ENCODE peak calls at places on chromosomes 13 and 19, in nine cellular contexts. T is pancreas; S is kidney; O is PC-3; D is Peyer's patch; P is thoracic aorta; I is transverse colon; V is tibial nerve; H is CD4-positive, CD25-positive, alpha-beta regulatory T cell. M is an unnamed sample.

GRCh38 chr13:24223341-24224231 is 63.1 kb downstream of the SPATA13 start:
- DNase-seq in H (no peak), O (no peak), I (no peak), V (no peak), P (no peak), D (no peak), T (no peak), S (peak; percentile 85), M (no peak)

GRCh38 chr13:71513414-71514063 is 353.5 kb downstream of the DACH1 start:
- DNase-seq in T (no peak), S (no peak), V (no peak), D (no peak), O (no peak), P (no peak), I (no peak), H (no peak), M (no peak)

GRCh38 chr19:47013041-47013517 is 6.6 kb upstream of the NPAS1 start:
- DNase-seq in S (peak; percentile 90), P (no peak), I (peak; percentile 84), V (peak; percentile 68), T (peak; percentile 65), H (peak; percentile 29), D (peak; percentile 87), O (peak; percentile 79), M (peak; percentile 53)

GRCh38 chr19:48906324-48906723 is 6.2 kb downstream of the NUCB1 start:
- DNase-seq in S (no peak), P (no peak), D (no peak), I (no peak), T (no peak), H (no peak), V (no peak), O (no peak), M (no peak)

GRCh38 chr13:107678075-107678689 is 537.2 kb downstream of the LIG4 start:
- DNase-seq in O (peak; percentile 43), I (no peak), T (no peak), V (no peak), D (no peak), H (no peak), P (no peak), S (no peak), M (no peak)

GRCh38 chr13:61728468-61728867 is 312.8 kb upstream of the PCDH20 start:
- DNase-seq in D (no peak), S (no peak), H (no peak), V (no peak), I (no peak), O (no peak), T (no peak), P (no peak), M (no peak)

GRCh38 chr19:32928806-32929205 is 43.0 kb downstream of the CEP89 start:
- DNase-seq in S (no peak), P (no peak), V (no peak), T (no peak), H (no peak), O (peak; percentile 80), I (no peak), D (no peak), M (no peak)

GRCh38 chr13:23889598-23890224 is 511 bp upstream of the MIPEP start:
- DNase-seq in H (peak; percentile 10), P (no peak), D (no peak), T (no peak), I (no peak), V (no peak), S (no peak), O (peak; percentile 21), M (no peak)

GRCh38 chr13:26998265-26998664 is 173.3 kb downstream of the USP12 start:
- DNase-seq in D (peak; percentile 25), I (no peak), H (no peak), P (no peak), T (no peak), S (no peak), O (no peak), V (no peak), M (no peak)

GRCh38 chr13:111845621-111846351 is 221.2 kb upstream of the SOX1 start:
- DNase-seq in D (no peak), H (no peak), V (no peak), S (no peak), I (no peak), P (no peak), T (no peak), O (no peak), M (no peak)

GRCh38 chr19:34363094-34363493 is 1.9 kb upstream of the GPI start:
- DNase-seq in D (no peak), I (no peak), S (no peak), T (no peak), P (no peak), V (no peak), O (no peak), H (no peak), M (no peak)

GRCh38 chr19:9793051-9793591 is 24.6 kb upstream of the ZNF846 start:
- DNase-seq in O (peak; percentile 26), V (peak; percentile 27), I (peak; percentile 66), P (peak; percentile 31), T (no peak), D (no peak), H (peak; percentile 79), S (peak; percentile 90), M (peak; percentile 39)

GRCh38 chr13:36341718-36342117 is 4.5 kb downstream of the SPART start:
- DNase-seq in P (no peak), T (no peak), H (no peak), V (no peak), I (no peak), S (no peak), O (peak; percentile 56), D (no peak), M (no peak)

GRCh38 chr19:2043269-2043641 is 7.8 kb downstream of the MKNK2 start:
- DNase-seq in V (no peak), O (no peak), S (peak; percentile 70), T (peak; percentile 35), D (peak; percentile 56), H (no peak), P (no peak), I (no peak), M (no peak)

GRCh38 chr19:44596428-44597130 is 16.8 kb upstream of the IGSF23 start:
- DNase-seq in H (no peak), P (no peak), S (no peak), I (peak; percentile 64), O (peak; percentile 25), T (no peak), D (peak; percentile 76), V (no peak), M (no peak)

GRCh38 chr13:32024750-32025149 is 6.8 kb upstream of the FRY start:
- DNase-seq in O (no peak), T (no peak), V (no peak), D (no peak), H (no peak), S (no peak), P (no peak), I (no peak), M (no peak)

GRCh38 chr13:32021785-32022184 is 9.8 kb upstream of the FRY start:
- DNase-seq in D (no peak), T (no peak), P (no peak), O (no peak), S (no peak), H (no peak), V (no peak), I (no peak), M (no peak)

GRCh38 chr13:32022292-32022691 is 9.3 kb upstream of the FRY start:
- DNase-seq in D (no peak), H (no peak), T (no peak), P (no peak), V (no peak), S (no peak), I (no peak), O (no peak), M (no peak)

GRCh38 chr13:32023698-32024097 is 7.9 kb upstream of the FRY start:
- DNase-seq in D (no peak), V (no peak), H (no peak), S (no peak), O (peak; percentile 22), I (no peak), P (no peak), T (no peak), M (no peak)

DNA sequence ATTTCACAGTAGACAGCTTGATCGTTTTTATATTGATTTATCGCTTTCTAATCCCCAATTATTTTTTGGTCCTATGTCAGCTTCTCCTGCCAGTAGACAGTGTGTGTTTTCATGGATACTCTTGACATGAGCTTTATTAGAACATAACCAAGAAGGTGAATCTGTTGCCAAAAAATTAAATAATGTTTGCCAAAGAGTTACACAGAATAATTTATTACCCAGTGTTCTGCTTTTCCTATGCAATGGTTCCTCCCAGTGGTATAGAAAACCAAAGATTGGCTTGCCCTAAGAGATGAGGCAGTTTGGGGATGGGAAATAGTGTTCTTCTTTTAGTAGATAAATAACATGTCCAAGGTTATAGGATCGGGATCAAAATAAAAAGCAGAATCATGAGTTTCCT is 8.5 kb upstream of the FRY start:
- DNase-seq in O (no peak), P (no peak), T (no peak), V (no peak), I (no peak), D (no peak), H (no peak), S (no peak), M (no peak)
- H3K9me3 ChIP-seq in O (no peaks in the 10 kb centered on the region), P (no peaks in the 10 kb centered on the region), T (no peaks in the 10 kb centered on the region), V (no peaks in the 10 kb centered on the region), I (no peaks in the 10 kb centered on the region), D (no peaks in the 10 kb centered on the region), H (no peaks in the 10 kb centered on the region), S (no peaks in the 10 kb centered on the region), M (no peaks in the 10 kb centered on the region)

DNA sequence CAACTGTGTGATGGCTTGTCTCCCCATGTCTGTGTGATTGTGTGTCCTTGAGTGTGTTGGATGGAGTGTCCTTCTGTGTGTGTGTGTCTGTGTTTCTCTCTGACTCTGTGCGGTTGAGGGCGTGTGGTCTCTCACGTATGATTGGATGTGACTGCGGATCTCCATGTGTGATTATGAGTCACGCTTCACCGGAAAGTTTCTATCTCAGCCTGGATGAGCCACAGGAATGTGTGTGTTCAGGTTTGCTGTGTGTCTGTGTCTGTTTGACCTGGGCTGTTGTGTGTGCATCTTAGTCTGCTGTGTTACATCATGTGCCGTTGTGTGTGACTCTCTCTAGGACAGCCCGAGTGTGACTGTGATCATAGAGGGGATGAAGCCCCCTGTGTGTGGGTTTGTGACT is 15.5 kb upstream of the ZNF835 start:
- DNase-seq in T (no peak), H (no peak), V (no peak), D (no peak), P (no peak), S (no peak), O (peak; percentile 4), I (no peak), M (no peak)
- H3K9me3 ChIP-seq in T (no peaks in the 10 kb centered on the region), H (peaks cover 2% of the 10 kb centered on the region), V (peaks cover 4% of the 10 kb centered on the region), D (no peaks in the 10 kb centered on the region), P (no peaks in the 10 kb centered on the region), S (no peaks in the 10 kb centered on the region), O (peaks cover 27% of the 10 kb centered on the region), I (no peaks in the 10 kb centered on the region), M (no peaks in the 10 kb centered on the region)

GRCh38 chr19:18910010-18910409 is 9.2 kb downstream of the COPE start:
- DNase-seq in D (peak; percentile 38), V (no peak), H (no peak), O (no peak), P (no peak), T (no peak), S (no peak), I (no peak), M (no peak)
- H3K9me3 ChIP-seq in D (no peaks in the 10 kb centered on the region), V (no peaks in the 10 kb centered on the region), H (no peaks in the 10 kb centered on the region), O (no peaks in the 10 kb centered on the region), P (no peaks in the 10 kb centered on the region), T (no peaks in the 10 kb centered on the region), S (no peaks in the 10 kb centered on the region), I (no peaks in the 10 kb centered on the region), M (no peaks in the 10 kb centered on the region)

GRCh38 chr13:75518439-75519088 is 19.1 kb downstream of the COMMD6 start:
- DNase-seq in S (peak; percentile 75), V (no peak), T (no peak), H (no peak), I (no peak), D (no peak), P (no peak), O (no peak), M (no peak)
- H3K9me3 ChIP-seq in S (no peaks in the 10 kb centered on the region), V (peaks cover 8% of the 10 kb centered on the region), T (no peaks in the 10 kb centered on the region), H (no peaks in the 10 kb centered on the region), I (no peaks in the 10 kb centered on the region), D (no peaks in the 10 kb centered on the region), P (no peaks in the 10 kb centered on the region), O (no peaks in the 10 kb centered on the region), M (no peaks in the 10 kb centered on the region)

M was measured in T-helper 17 cell.